ENCODE peak calls at places on chromosomes 7 and 10, in five cellular contexts. One of them, this sample, is unnamed.

GRCh38 chr7:105854516-105854915 is 21.9 kb downstream of the ATXN7L1 start:
- DNase-seq in naive thymus-derived CD8-positive, alpha-beta T cell: no peak
- DNase-seq in occipital lobe: no peak
- DNase-seq in choroid plexus epithelial cell: no peak
- DNase-seq in Peyer's patch: no peak
- DNase-seq in this sample: no peak

GRCh38 chr10:96511044-96511945 is 2.4 kb downstream of the TLL2 start:
- DNase-seq in Peyer's patch: no peak
- DNase-seq in naive thymus-derived CD8-positive, alpha-beta T cell: no peak
- DNase-seq in occipital lobe: no peak
- DNase-seq in choroid plexus epithelial cell: peak
- DNase-seq in this sample: no peak

GRCh38 chr10:36602374-36602773 is 523.0 kb upstream of the ANKRD30A start:
- DNase-seq in naive thymus-derived CD8-positive, alpha-beta T cell: no peak
- DNase-seq in occipital lobe: no peak
- DNase-seq in Peyer's patch: no peak
- DNase-seq in choroid plexus epithelial cell: peak
- DNase-seq in this sample: no peak

GRCh38 chr10:91247360-91248111 is 27.1 kb downstream of the PCGF5 start:
- DNase-seq in occipital lobe: no peak
- DNase-seq in Peyer's patch: no peak
- DNase-seq in choroid plexus epithelial cell: peak
- DNase-seq in naive thymus-derived CD8-positive, alpha-beta T cell: no peak
- DNase-seq in this sample: no peak

GRCh38 chr7:44966731-44967538 is 11.9 kb downstream of the MYO1G start:
- DNase-seq in choroid plexus epithelial cell: no peak
- DNase-seq in Peyer's patch: no peak
- DNase-seq in naive thymus-derived CD8-positive, alpha-beta T cell: no peak
- DNase-seq in occipital lobe: no peak
- DNase-seq in this sample: no peak

GRCh38 chr10:122798704-122799231 is 46.9 kb downstream of the CUZD1 start:
- DNase-seq in occipital lobe: no peak
- DNase-seq in choroid plexus epithelial cell: no peak
- DNase-seq in Peyer's patch: no peak
- DNase-seq in naive thymus-derived CD8-positive, alpha-beta T cell: no peak
- DNase-seq in this sample: no peak

GRCh38 chr10:96271017-96271815 is at the start of gene BLNK:
- DNase-seq in choroid plexus epithelial cell: peak
- DNase-seq in occipital lobe: no peak
- DNase-seq in Peyer's patch: peak
- DNase-seq in naive thymus-derived CD8-positive, alpha-beta T cell: no peak
- DNase-seq in this sample: no peak

GRCh38 chr10:109203616-109204375 is 719.5 kb downstream of the XPNPEP1 start:
- DNase-seq in Peyer's patch: no peak
- DNase-seq in choroid plexus epithelial cell: no peak
- DNase-seq in occipital lobe: no peak
- DNase-seq in naive thymus-derived CD8-positive, alpha-beta T cell: no peak
- DNase-seq in this sample: no peak

GRCh38 chr10:43855667-43856210 is 207.1 kb upstream of the ZNF32 start:
- DNase-seq in choroid plexus epithelial cell: no peak
- DNase-seq in occipital lobe: no peak
- DNase-seq in Peyer's patch: peak
- DNase-seq in naive thymus-derived CD8-positive, alpha-beta T cell: no peak
- DNase-seq in this sample: no peak

GRCh38 chr7:100694196-100694745 is at the start of gene GIGYF1:
- DNase-seq in occipital lobe: peak
- DNase-seq in naive thymus-derived CD8-positive, alpha-beta T cell: peak
- DNase-seq in choroid plexus epithelial cell: peak
- DNase-seq in Peyer's patch: peak
- DNase-seq in this sample: peak

GRCh38 chr10:74502963-74503608 is 323.3 kb upstream of the KAT6B start:
- DNase-seq in choroid plexus epithelial cell: peak
- DNase-seq in naive thymus-derived CD8-positive, alpha-beta T cell: no peak
- DNase-seq in Peyer's patch: no peak
- DNase-seq in occipital lobe: no peak
- DNase-seq in this sample: no peak

GRCh38 chr7:51950811-51951210 is 634.2 kb upstream of the COBL start:
- DNase-seq in Peyer's patch: no peak
- DNase-seq in naive thymus-derived CD8-positive, alpha-beta T cell: no peak
- DNase-seq in occipital lobe: no peak
- DNase-seq in choroid plexus epithelial cell: peak
- DNase-seq in this sample: no peak

GRCh38 chr10:15558136-15558535 is 161.6 kb downstream of the ITGA8 start:
- DNase-seq in choroid plexus epithelial cell: peak
- DNase-seq in Peyer's patch: no peak
- DNase-seq in naive thymus-derived CD8-positive, alpha-beta T cell: no peak
- DNase-seq in occipital lobe: no peak
- DNase-seq in this sample: no peak

GRCh38 chr10:102455893-102456471 is 4.6 kb upstream of the C10orf95 start:
- DNase-seq in choroid plexus epithelial cell: peak
- DNase-seq in occipital lobe: no peak
- DNase-seq in Peyer's patch: no peak
- DNase-seq in naive thymus-derived CD8-positive, alpha-beta T cell: no peak
- DNase-seq in this sample: no peak

GRCh38 chr10:128902031-128902710 is 564.9 kb upstream of the MGMT start:
- DNase-seq in choroid plexus epithelial cell: no peak
- DNase-seq in occipital lobe: no peak
- DNase-seq in naive thymus-derived CD8-positive, alpha-beta T cell: no peak
- DNase-seq in Peyer's patch: no peak
- DNase-seq in this sample: no peak

GRCh38 chr7:3042861-3043489 is 692 bp downstream of the CARD11 start:
- DNase-seq in Peyer's patch: no peak
- DNase-seq in choroid plexus epithelial cell: no peak
- DNase-seq in naive thymus-derived CD8-positive, alpha-beta T cell: peak
- DNase-seq in occipital lobe: no peak
- DNase-seq in this sample: peak

GRCh38 chr7:39252916-39253315 is 275.2 kb downstream of the POU6F2 start:
- DNase-seq in naive thymus-derived CD8-positive, alpha-beta T cell: no peak
- DNase-seq in occipital lobe: no peak
- DNase-seq in Peyer's patch: no peak
- DNase-seq in choroid plexus epithelial cell: peak
- DNase-seq in this sample: no peak

GRCh38 chr7:78326189-78326588 is 527.6 kb downstream of the PHTF2 start:
- DNase-seq in choroid plexus epithelial cell: peak
- DNase-seq in Peyer's patch: no peak
- DNase-seq in naive thymus-derived CD8-positive, alpha-beta T cell: no peak
- DNase-seq in occipital lobe: no peak
- DNase-seq in this sample: no peak

GRCh38 chr7:100034871-100035510 is 14.6 kb upstream of the ZSCAN21 start:
- DNase-seq in naive thymus-derived CD8-positive, alpha-beta T cell: no peak
- DNase-seq in choroid plexus epithelial cell: peak
- DNase-seq in occipital lobe: no peak
- DNase-seq in Peyer's patch: no peak
- DNase-seq in this sample: no peak

This sample was measured in effector CD8-positive, alpha-beta T cell.